ENCODE peak calls at places on chromosomes 4 and X, in ten cellular contexts. J, X, U, H, D, B, G, E, Q and P are unnamed samples.

GRCh38 chr4:185504098-185505047 is 30.9 kb downstream of the PDLIM3 start:
- DNase-seq in E (no peak), J (no peak), Q (no peak), D (peak; percentile 91), G (no peak), H (no peak), U (no peak), X (no peak), B (peak; percentile 75), P (no peak)

GRCh38 chr4:113327513-113327912 is 278.1 kb downstream of the ANK2 start:
- DNase-seq in U (no peak), H (no peak), X (peak; percentile 70), Q (no peak), G (no peak), J (no peak), B (no peak), D (no peak), E (no peak), P (peak; percentile 54)

GRCh38 chr4:26858947-26859401 is 1.7 kb upstream of the STIM2 start:
- DNase-seq in J (no peak), D (no peak), G (no peak), U (no peak), X (peak; percentile 28), B (no peak), Q (no peak), E (peak; percentile 79), H (no peak), P (no peak)

GRCh38 chrX:154490021-154490413 is 412 bp downstream of the SLC10A3 start:
- DNase-seq in B (no peak), U (no peak), X (peak; percentile 66), H (no peak), D (no peak), E (no peak), Q (peak; percentile 34), J (no peak), G (no peak), P (peak; percentile 31)

GRCh38 chr4:41796545-41797210 is 48.2 kb upstream of the PHOX2B start:
- DNase-seq in E (no peak), J (no peak), U (no peak), G (no peak), X (no peak), Q (no peak), H (no peak), B (no peak), D (no peak), P (no peak)

GRCh38 chr4:26372525-26373172 is 51.8 kb downstream of the RBPJ start:
- DNase-seq in B (peak; percentile 63), D (peak; percentile 72), H (no peak), G (peak; percentile 38), X (peak; percentile 82), Q (peak; percentile 17), J (no peak), E (peak; percentile 74), U (peak; percentile 17), P (peak; percentile 28)

GRCh38 chr4:184470785-184471110 is 3.6 kb downstream of the IRF2 start:
- DNase-seq in U (no peak), J (no peak), H (no peak), E (no peak), G (no peak), D (peak; percentile 55), X (no peak), B (no peak), Q (no peak), P (no peak)

GRCh38 chr4:132328761-132329160 is 820.3 kb upstream of the PCDH10 start:
- DNase-seq in E (no peak), U (no peak), J (no peak), H (no peak), D (no peak), Q (no peak), G (no peak), X (no peak), B (no peak), P (no peak)

GRCh38 chr4:86338989-86339388 is 20.9 kb downstream of the MAPK10 start:
- DNase-seq in G (peak; percentile 43), D (no peak), Q (peak; percentile 82), X (peak; percentile 95), J (no peak), E (no peak), B (peak; percentile 95), H (no peak), U (no peak), P (peak; percentile 95)

GRCh38 chr4:3783691-3784306 is 17.6 kb downstream of the ADRA2C start:
- DNase-seq in B (peak; percentile 11), U (no peak), X (no peak), Q (peak; percentile 50), E (no peak), D (peak; percentile 20), J (no peak), G (no peak), H (no peak), P (no peak)

GRCh38 chr4:98794565-98795205 is 134.2 kb downstream of the EIF4E start:
- DNase-seq in Q (no peak), D (no peak), X (peak; percentile 44), J (peak; percentile 25), B (peak; percentile 75), E (no peak), H (peak; percentile 9), G (no peak), U (no peak), P (peak; percentile 22)

GRCh38 chr4:185820119-185821028 is 8.4 kb upstream of the SORBS2 start:
- DNase-seq in H (no peak), B (no peak), X (no peak), G (no peak), Q (no peak), E (no peak), U (no peak), J (no peak), D (no peak), P (no peak)

GRCh38 chr4:122000849-122001248 is 49.0 kb upstream of the TRPC3 start:
- DNase-seq in B (no peak), X (no peak), Q (no peak), G (no peak), E (no peak), H (no peak), D (no peak), J (no peak), U (no peak), P (no peak)

GRCh38 chrX:20802036-20802435 is 535.3 kb upstream of the RPS6KA3 start:
- DNase-seq in E (no peak), Q (no peak), B (no peak), G (no peak), D (no peak), J (no peak), U (no peak), H (no peak), X (no peak), P (no peak)

GRCh38 chrX:49278081-49278480 is 8.5 kb downstream of the PPP1R3F start:
- DNase-seq in G (no peak), D (no peak), X (no peak), E (no peak), U (no peak), Q (no peak), H (no peak), B (no peak), J (no peak), P (no peak)

GRCh38 chr4:145716200-145716599 is 36.3 kb downstream of the C4orf51 start:
- DNase-seq in D (no peak), E (no peak), U (no peak), B (no peak), H (no peak), J (no peak), X (peak; percentile 8), Q (peak; percentile 66), G (no peak), P (no peak)

GRCh38 chr4:115844180-115844579 is 730.8 kb upstream of the NDST4 start:
- DNase-seq in X (no peak), E (peak; percentile 31), U (no peak), D (no peak), J (no peak), H (no peak), G (no peak), Q (no peak), B (no peak), P (no peak)

GRCh38 chr4:7960017-7960789 is 20.5 kb upstream of the AFAP1 start:
- DNase-seq in U (no peak), X (peak; percentile 91), G (peak; percentile 76), E (no peak), H (no peak), J (no peak), B (no peak), D (no peak), Q (peak; percentile 70), P (no peak)

GRCh38 chrX:43000121-43000520 is 222.2 kb upstream of the PPP1R2C start:
- DNase-seq in B (no peak), E (no peak), Q (no peak), X (no peak), J (no peak), D (no peak), U (no peak), H (no peak), G (no peak), P (no peak)

GRCh38 chr4:6728320-6729029 is 12.5 kb downstream of the BLOC1S4 start:
- DNase-seq in X (no peak), U (no peak), H (no peak), J (no peak), G (no peak), D (no peak), B (no peak), Q (no peak), E (no peak), P (no peak)

GRCh38 chr4:165506780-165507305 is 128.0 kb downstream of the CPE start:
- DNase-seq in D (no peak), J (no peak), H (no peak), U (no peak), X (no peak), Q (no peak), E (no peak), B (no peak), G (no peak), P (no peak)

GRCh38 chr4:162727232-162727631 is 439.5 kb downstream of the NAF1 start:
- DNase-seq in J (no peak), D (no peak), Q (no peak), E (no peak), G (no peak), U (no peak), B (no peak), X (no peak), H (no peak), P (no peak)

GRCh38 chr4:85825937-85826678 is 351.2 kb downstream of the ARHGAP24 start:
- DNase-seq in H (peak; percentile 30), X (peak; percentile 45), B (peak; percentile 46), D (peak; percentile 54), Q (peak; percentile 67), J (no peak), G (no peak), U (no peak), E (no peak), P (peak; percentile 38)

GRCh38 chrX:39367429-39367828 is 566.2 kb downstream of the MID1IP1 start:
- DNase-seq in D (no peak), E (no peak), X (no peak), G (no peak), U (no peak), Q (no peak), B (no peak), J (no peak), H (no peak), P (no peak)

GRCh38 chrX:19063030-19063429 is 59.2 kb downstream of the ADGRG2 start:
- DNase-seq in G (no peak), B (peak; percentile 64), E (no peak), U (no peak), X (peak; percentile 59), Q (peak; percentile 52), H (no peak), D (no peak), J (no peak), P (no peak)

GRCh38 chr4:1055721-1056590 is 44.5 kb downstream of the FGFRL1 start:
- DNase-seq in G (no peak), U (peak; percentile 77), X (peak; percentile 51), B (no peak), Q (peak; percentile 85), E (no peak), J (peak; percentile 60), D (peak; percentile 49), H (no peak), P (no peak)

GRCh38 chr4:57410331-57411052 is 300.3 kb upstream of the IGFBP7 start:
- DNase-seq in H (peak; percentile 88), X (no peak), G (no peak), U (no peak), B (no peak), D (no peak), J (no peak), Q (peak; percentile 39), E (no peak), P (peak; percentile 21)

GRCh38 chrX:13029341-13029740 is 15.1 kb downstream of the FAM9C start:
- DNase-seq in H (no peak), Q (peak; percentile 15), E (no peak), J (no peak), G (no peak), U (no peak), D (peak; percentile 8), B (peak; percentile 28), X (peak; percentile 30), P (no peak)